ENCODE peak calls at places on chromosomes 6 and 20, in six cellular contexts. P, T, X, I, Y and W are unnamed samples.

GRCh38 chr6:26592649-26593048 is 4.1 kb upstream of the ABT1 start:
- DNase-seq in P (no peak), T (no peak), X (no peak), I (no peak), Y (no peak), W (no peak)

GRCh38 chr6:158911746-158912158 is 88.2 kb downstream of the RSPH3 start:
- DNase-seq in P (no peak), T (peak), X (no peak), I (no peak), Y (no peak), W (no peak)

GRCh38 chr6:96212076-96212475 is 196.3 kb downstream of the FUT9 start:
- DNase-seq in P (no peak), T (no peak), X (no peak), I (no peak), Y (no peak), W (no peak)

GRCh38 chr6:65638047-65638831 is 68.8 kb downstream of the EYS start:
- DNase-seq in P (peak), T (no peak), X (no peak), I (no peak), Y (no peak), W (peak)

GRCh38 chr6:166715065-166715464 is 88.0 kb upstream of the RPS6KA2 start:
- DNase-seq in P (no peak), T (no peak), X (no peak), I (no peak), Y (no peak), W (no peak)

GRCh38 chr6:87127737-87128136 is 27.6 kb upstream of the ZNF292 start:
- DNase-seq in P (no peak), T (no peak), X (no peak), I (no peak), Y (no peak), W (no peak)

GRCh38 chr20:50520222-50520877 is 10.2 kb downstream of the PTPN1 start:
- DNase-seq in P (no peak), T (no peak), X (no peak), I (no peak), Y (no peak), W (no peak)

GRCh38 chr20:62691485-62691884 is 17.2 kb upstream of the NTSR1 start:
- DNase-seq in P (no peak), T (no peak), X (no peak), I (no peak), Y (no peak), W (no peak)

GRCh38 chr6:143264996-143265734 is 185.3 kb downstream of the ADAT2 start:
- DNase-seq in P (no peak), T (no peak), X (no peak), I (no peak), Y (no peak), W (no peak)

GRCh38 chr6:134477991-134478635 is 160.2 kb upstream of the SGK1 start:
- DNase-seq in P (no peak), T (no peak), X (peak), I (peak), Y (no peak), W (no peak)

GRCh38 chr6:25331085-25331685 is 52.0 kb downstream of the CARMIL1 start:
- DNase-seq in P (no peak), T (no peak), X (no peak), I (peak), Y (no peak), W (no peak)

GRCh38 chr6:131250121-131250520 is 114.9 kb downstream of the AKAP7 start:
- DNase-seq in P (peak), T (no peak), X (peak), I (peak), Y (peak), W (no peak)

GRCh38 chr6:10033223-10033829 is 381.5 kb downstream of the TFAP2A start:
- DNase-seq in P (no peak), T (no peak), X (no peak), I (no peak), Y (peak), W (no peak)

GRCh38 chr6:5904527-5904926 is 102.2 kb downstream of the NRN1 start:
- DNase-seq in P (no peak), T (no peak), X (no peak), I (no peak), Y (no peak), W (no peak)

GRCh38 chr6:82704048-82704447 is 340.4 kb downstream of the TPBG start:
- DNase-seq in P (no peak), T (no peak), X (no peak), I (no peak), Y (no peak), W (no peak)

GRCh38 chr20:3901028-3901746 is 12.0 kb downstream of the PANK2 start:
- DNase-seq in P (no peak), T (no peak), X (peak), I (no peak), Y (no peak), W (no peak)

GRCh38 chr20:9977629-9978028 is 57.2 kb upstream of the ANKEF1 start:
- DNase-seq in P (no peak), T (no peak), X (no peak), I (no peak), Y (no peak), W (no peak)

GRCh38 chr6:126033696-126034095 is 47.4 kb downstream of the TRMT11 start:
- DNase-seq in P (no peak), T (no peak), X (peak), I (peak), Y (no peak), W (no peak)

GRCh38 chr6:28401172-28401571 is 1.6 kb upstream of the ZSCAN12 start:
- DNase-seq in P (no peak), T (no peak), X (peak), I (peak), Y (no peak), W (no peak)

GRCh38 chr6:54445207-54445606 is 137.0 kb downstream of the TINAG start:
- DNase-seq in P (no peak), T (no peak), X (no peak), I (no peak), Y (no peak), W (no peak)

GRCh38 chr20:58518387-58518786 is 3.2 kb upstream of the APCDD1L start:
- DNase-seq in P (no peak), T (no peak), X (no peak), I (no peak), Y (no peak), W (no peak)

GRCh38 chr6:34120953-34121675 is 24.8 kb downstream of the GRM4 start:
- DNase-seq in P (no peak), T (no peak), X (no peak), I (no peak), Y (no peak), W (no peak)

GRCh38 chr6:71347119-71347518 is 58.5 kb downstream of the OGFRL1 start:
- DNase-seq in P (no peak), T (no peak), X (no peak), I (no peak), Y (no peak), W (no peak)

GRCh38 chr20:32709528-32710121 is 33.6 kb downstream of the COMMD7 start:
- DNase-seq in P (no peak), T (no peak), X (peak), I (no peak), Y (no peak), W (no peak)

GRCh38 chr20:58645277-58645968 is 5.7 kb upstream of the STX16 start:
- DNase-seq in P (peak), T (no peak), X (peak), I (peak), Y (no peak), W (no peak)

GRCh38 chr6:55875420-55875819 is at the start of gene BMP5:
- DNase-seq in P (no peak), T (no peak), X (no peak), I (no peak), Y (no peak), W (no peak)
- TF ChIP-seq CTCF in P (no peak), T (no peak), X (no peak), I (no peak), Y (no peak), W (no peak)

GRCh38 chr6:137087902-137088301 is 43.1 kb upstream of the IL20RA start:
- DNase-seq in P (no peak), T (no peak), X (no peak), I (no peak), Y (no peak), W (no peak)
- TF ChIP-seq CTCF in P (no peak), T (no peak), X (no peak), I (no peak), Y (no peak), W (no peak)

GRCh38 chr6:153814136-153814535 is 224.9 kb upstream of the OPRM1 start:
- DNase-seq in P (no peak), T (no peak), X (no peak), I (no peak), Y (no peak), W (no peak)
- TF ChIP-seq CTCF in P (no peak), T (no peak), X (no peak), I (no peak), Y (no peak), W (no peak)

DNA sequence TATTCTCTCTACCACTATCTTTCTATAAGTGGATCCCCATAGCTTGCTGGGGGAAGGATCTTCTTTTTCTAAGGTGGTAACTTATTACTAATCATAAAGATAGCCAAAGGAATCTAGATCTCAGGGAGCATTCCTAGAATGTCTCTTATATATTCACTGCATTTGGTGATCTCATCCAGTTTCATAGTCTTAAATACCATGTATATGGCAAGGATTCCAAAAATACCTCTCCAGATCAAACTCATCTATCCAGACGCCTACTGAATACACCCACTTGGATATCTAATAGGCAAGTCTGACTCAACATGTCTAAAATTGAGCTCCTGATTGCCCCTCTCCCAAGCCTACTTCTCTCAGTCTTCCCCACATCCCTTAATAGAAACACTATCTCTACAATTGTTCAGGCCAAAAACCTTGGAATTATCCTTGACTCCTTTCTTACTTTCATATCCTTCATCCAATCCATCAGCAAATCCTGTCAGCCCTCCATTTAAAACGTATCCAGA is 264.4 kb downstream of the HACE1 start:
- DNase-seq in P (no peak), T (no peak), X (no peak), I (no peak), Y (no peak), W (no peak)
- TF ChIP-seq CTCF in P (no peak), T (no peak), X (no peak), I (no peak), Y (no peak), W (no peak)

DNA sequence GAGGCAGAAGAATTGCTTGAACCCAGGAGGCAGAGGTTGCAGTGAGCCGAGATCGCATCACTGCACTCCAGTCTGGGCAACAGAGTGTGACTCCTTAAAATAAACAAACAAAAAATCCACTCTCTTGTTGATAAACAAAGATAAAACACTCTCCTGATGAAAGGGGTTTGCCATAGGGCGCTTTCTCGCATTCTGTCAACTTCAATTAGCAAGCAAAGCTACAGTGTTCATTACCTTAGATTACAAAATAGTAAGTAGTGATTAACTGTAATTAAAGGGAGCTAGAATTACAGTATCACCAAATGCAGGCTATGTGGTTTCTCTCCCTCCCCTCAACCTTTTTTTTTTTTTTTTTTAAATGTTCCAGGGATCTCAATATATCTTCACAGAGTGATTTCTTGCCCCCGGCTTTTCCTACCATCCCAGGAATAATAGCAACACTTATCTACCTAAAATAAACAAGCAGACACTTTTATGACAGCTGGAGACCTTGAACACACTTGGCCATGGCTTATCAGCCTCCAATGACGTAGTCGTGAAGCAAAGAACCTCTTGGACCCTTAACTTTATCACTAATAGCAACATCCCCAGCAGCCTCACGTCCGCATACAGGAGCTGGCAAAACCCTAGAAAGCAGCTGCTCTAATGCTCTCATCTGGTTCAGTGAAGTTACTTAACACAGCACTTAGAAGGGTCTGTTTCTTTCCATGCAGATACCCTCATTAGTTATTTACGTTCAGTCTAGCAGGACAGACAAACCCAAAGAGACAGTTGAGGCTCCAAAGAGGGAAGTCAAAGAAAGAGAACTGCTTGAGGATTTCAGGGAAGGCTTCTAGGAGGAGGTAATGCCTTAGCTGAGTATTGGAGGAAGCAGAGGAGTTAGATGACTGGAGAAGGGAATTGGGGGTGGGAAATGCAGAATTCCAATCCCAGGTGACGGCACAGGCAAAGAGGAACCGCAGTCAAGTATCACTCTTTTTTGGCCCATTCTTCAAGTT is 37.9 kb upstream of the NEDD9 start:
- DNase-seq in P (no peak), T (no peak), X (peak), I (no peak), Y (no peak), W (no peak)
- TF ChIP-seq CTCF in P (no peak), T (no peak), X (no peak), I (no peak), Y (no peak), W (no peak)

GRCh38 chr20:39289316-39289715 is 327.2 kb downstream of the DHX35 start:
- DNase-seq in P (no peak), T (no peak), X (no peak), I (no peak), Y (no peak), W (no peak)
- TF ChIP-seq CTCF in P (no peak), T (no peak), X (no peak), I (no peak), Y (peak), W (peak)

GRCh38 chr20:42041000-42041565 is 422.9 kb upstream of the CHD6 start:
- DNase-seq in P (no peak), T (no peak), X (no peak), I (no peak), Y (no peak), W (no peak)
- TF ChIP-seq CTCF in P (no peak), T (no peak), X (no peak), I (no peak), Y (no peak), W (peak)

DNA sequence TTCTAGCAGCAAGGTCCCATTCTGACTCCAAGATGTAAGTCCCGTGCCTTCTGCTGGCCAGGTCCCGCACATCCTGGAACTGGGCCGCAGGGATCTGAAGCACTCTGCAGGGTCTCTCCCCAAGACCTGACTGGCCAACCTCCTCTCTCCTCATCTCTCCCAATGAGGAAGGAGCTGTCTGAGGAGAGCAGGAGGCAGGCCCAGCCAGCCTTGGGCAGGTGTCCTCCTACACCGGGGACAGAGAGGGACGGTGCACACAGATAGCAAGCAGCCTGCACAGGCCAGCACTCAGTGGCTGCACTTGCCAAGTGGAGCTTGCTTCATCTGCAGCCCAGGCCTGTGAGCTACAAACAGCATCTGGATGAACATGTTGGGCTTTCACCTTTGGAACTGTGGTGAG is 76.8 kb upstream of the CD93 start:
- DNase-seq in P (no peak), T (no peak), X (no peak), I (no peak), Y (no peak), W (no peak)
- TF ChIP-seq CTCF in P (no peak), T (no peak), X (no peak), I (no peak), Y (no peak), W (no peak)

GRCh38 chr6:116444092-116444491 is 17.1 kb upstream of the CALHM6 start:
- DNase-seq in P (no peak), T (no peak), X (peak), I (peak), Y (no peak), W (no peak)
- TF ChIP-seq CTCF in P (peak), T (peak), X (peak), I (peak), Y (peak), W (peak)

GRCh38 chr6:40550096-40550731 is 37.0 kb downstream of the LRFN2 start:
- DNase-seq in P (no peak), T (no peak), X (peak), I (peak), Y (no peak), W (no peak)
- TF ChIP-seq CTCF in P (peak), T (peak), X (peak), I (peak), Y (peak), W (peak)